ENCODE peak calls at places on chromosomes 2 and 18, in nine cellular contexts. One of them, this sample, is unnamed.

GRCh38 chr2:173431191-173431590 is 76.5 kb downstream of the CDCA7 start:
- DNase-seq in cardiac muscle cell: no peak
- DNase-seq in right lobe of liver: no peak
- DNase-seq in tibial artery: no peak
- DNase-seq in endodermal cell: peak
- DNase-seq in naive thymus-derived CD4-positive, alpha-beta T cell: no peak
- DNase-seq in stimulated activated CD4-positive, alpha-beta T cell treated with anti-CD3 and anti-CD28 coated beads, Interleukin-2, amount 100 ng/mL, for 48 hours: no peak
- DNase-seq in heart right ventricle: no peak
- DNase-seq in NCI-H774: no peak
- DNase-seq in this sample: no peak

GRCh38 chr2:168534926-168535325 is 78.9 kb downstream of the CERS6 start:
- DNase-seq in tibial artery: no peak
- DNase-seq in endodermal cell: peak
- DNase-seq in right lobe of liver: no peak
- DNase-seq in naive thymus-derived CD4-positive, alpha-beta T cell: no peak
- DNase-seq in heart right ventricle: no peak
- DNase-seq in cardiac muscle cell: no peak
- DNase-seq in stimulated activated CD4-positive, alpha-beta T cell treated with anti-CD3 and anti-CD28 coated beads, Interleukin-2, amount 100 ng/mL, for 48 hours: no peak
- DNase-seq in NCI-H774: no peak
- DNase-seq in this sample: no peak

GRCh38 chr18:54150226-54150625 is 74.2 kb downstream of the MBD2 start:
- DNase-seq in endodermal cell: peak
- DNase-seq in tibial artery: no peak
- DNase-seq in heart right ventricle: no peak
- DNase-seq in NCI-H774: no peak
- DNase-seq in right lobe of liver: no peak
- DNase-seq in cardiac muscle cell: no peak
- DNase-seq in stimulated activated CD4-positive, alpha-beta T cell treated with anti-CD3 and anti-CD28 coated beads, Interleukin-2, amount 100 ng/mL, for 48 hours: no peak
- DNase-seq in naive thymus-derived CD4-positive, alpha-beta T cell: no peak
- DNase-seq in this sample: no peak

GRCh38 chr2:226079677-226080076 is 680.2 kb downstream of the NYAP2 start:
- DNase-seq in cardiac muscle cell: peak
- DNase-seq in heart right ventricle: no peak
- DNase-seq in tibial artery: no peak
- DNase-seq in endodermal cell: no peak
- DNase-seq in stimulated activated CD4-positive, alpha-beta T cell treated with anti-CD3 and anti-CD28 coated beads, Interleukin-2, amount 100 ng/mL, for 48 hours: no peak
- DNase-seq in NCI-H774: no peak
- DNase-seq in right lobe of liver: no peak
- DNase-seq in naive thymus-derived CD4-positive, alpha-beta T cell: no peak
- DNase-seq in this sample: no peak

GRCh38 chr2:106789185-106789584 is 96.8 kb downstream of the ST6GAL2 start:
- DNase-seq in stimulated activated CD4-positive, alpha-beta T cell treated with anti-CD3 and anti-CD28 coated beads, Interleukin-2, amount 100 ng/mL, for 48 hours: no peak
- DNase-seq in endodermal cell: no peak
- DNase-seq in cardiac muscle cell: no peak
- DNase-seq in right lobe of liver: no peak
- DNase-seq in tibial artery: no peak
- DNase-seq in naive thymus-derived CD4-positive, alpha-beta T cell: no peak
- DNase-seq in NCI-H774: no peak
- DNase-seq in heart right ventricle: no peak
- DNase-seq in this sample: no peak

GRCh38 chr2:17194083-17194482 is 324.2 kb downstream of the RAD51AP2 start:
- DNase-seq in heart right ventricle: no peak
- DNase-seq in NCI-H774: no peak
- DNase-seq in naive thymus-derived CD4-positive, alpha-beta T cell: no peak
- DNase-seq in right lobe of liver: no peak
- DNase-seq in cardiac muscle cell: no peak
- DNase-seq in tibial artery: no peak
- DNase-seq in endodermal cell: no peak
- DNase-seq in stimulated activated CD4-positive, alpha-beta T cell treated with anti-CD3 and anti-CD28 coated beads, Interleukin-2, amount 100 ng/mL, for 48 hours: no peak
- DNase-seq in this sample: no peak

GRCh38 chr18:3625717-3626091 is 175.7 kb downstream of the TGIF1 start:
- DNase-seq in cardiac muscle cell: no peak
- DNase-seq in tibial artery: no peak
- DNase-seq in heart right ventricle: no peak
- DNase-seq in endodermal cell: no peak
- DNase-seq in stimulated activated CD4-positive, alpha-beta T cell treated with anti-CD3 and anti-CD28 coated beads, Interleukin-2, amount 100 ng/mL, for 48 hours: no peak
- DNase-seq in NCI-H774: no peak
- DNase-seq in right lobe of liver: no peak
- DNase-seq in naive thymus-derived CD4-positive, alpha-beta T cell: no peak
- DNase-seq in this sample: no peak

GRCh38 chr2:70890469-70891065 is 45.1 kb upstream of the ATP6V1B1 start:
- DNase-seq in stimulated activated CD4-positive, alpha-beta T cell treated with anti-CD3 and anti-CD28 coated beads, Interleukin-2, amount 100 ng/mL, for 48 hours: no peak
- DNase-seq in naive thymus-derived CD4-positive, alpha-beta T cell: no peak
- DNase-seq in right lobe of liver: no peak
- DNase-seq in heart right ventricle: no peak
- DNase-seq in endodermal cell: no peak
- DNase-seq in NCI-H774: no peak
- DNase-seq in tibial artery: no peak
- DNase-seq in cardiac muscle cell: no peak
- DNase-seq in this sample: no peak

This sample was measured in DMS153.